ENCODE peak calls at places on chromosomes 5 and 9, in five cellular contexts. Y is stomach, P is HCT116, V is Panc1, K is H1. M is an unnamed sample.

GRCh38 chr5:17219006-17219422 is 1.6 kb downstream of the BASP1 start:
- DNase-seq in V (no peak), Y (no peak), K (no peak), P (no peak), M (peak)

GRCh38 chr5:175464414-175465233 is 13.7 kb upstream of the SFXN1 start:
- DNase-seq in Y (peak), P (peak), K (no peak), V (peak), M (peak)

GRCh38 chr5:141636413-141637265 is at the start of the genes HDAC3 and RELL2:
- DNase-seq in V (no peak), P (peak), K (peak), Y (peak), M (peak)

GRCh38 chr9:128912270-128912853 is 8.4 kb upstream of the PHYHD1 start:
- DNase-seq in Y (no peak), V (no peak), K (peak), P (peak), M (peak)

GRCh38 chr5:1253456-1254105 is 28.4 kb downstream of the SLC6A18 start:
- DNase-seq in Y (no peak), V (no peak), P (no peak), K (no peak), M (no peak)

GRCh38 chr5:32989815-32990214 is 278.7 kb downstream of the NPR3 start:
- DNase-seq in P (no peak), K (no peak), Y (no peak), V (no peak), M (no peak)

GRCh38 chr5:159047081-159047480 is 52.6 kb downstream of the EBF1 start:
- DNase-seq in Y (no peak), P (no peak), K (no peak), V (no peak), M (no peak)

GRCh38 chr9:100739666-100740065 is 161.8 kb downstream of the CAVIN4 start:
- DNase-seq in K (no peak), Y (no peak), P (no peak), V (no peak), M (no peak)

GRCh38 chr9:97468658-97469448 is 32.6 kb upstream of the TMOD1 start:
- DNase-seq in P (peak), Y (peak), K (peak), V (peak), M (peak)

GRCh38 chr5:52139888-52140580 is 647.7 kb upstream of the ITGA1 start:
- DNase-seq in K (no peak), Y (no peak), V (no peak), P (no peak), M (peak)

GRCh38 chr9:131029574-131029952 is 20.6 kb downstream of the LAMC3 start:
- DNase-seq in V (no peak), K (no peak), Y (no peak), P (no peak), M (no peak)

GRCh38 chr5:113321266-113321665 is 113.5 kb downstream of the TSSK1B start:
- DNase-seq in K (no peak), Y (no peak), V (no peak), P (no peak), M (peak)

GRCh38 chr5:168370826-168371225 is 79.4 kb downstream of the WWC1 start:
- DNase-seq in K (no peak), Y (no peak), V (no peak), P (no peak), M (no peak)

GRCh38 chr9:85045271-85045670 is 375.7 kb downstream of the NTRK2 start:
- DNase-seq in P (no peak), Y (no peak), V (peak), K (no peak), M (no peak)

GRCh38 chr5:136232316-136232715 is 39.4 kb upstream of the SMIM32 start:
- DNase-seq in Y (no peak), K (no peak), V (no peak), P (no peak), M (no peak)

GRCh38 chr9:4615251-4615650 is 46.8 kb upstream of the PLPP6 start:
- DNase-seq in P (no peak), Y (no peak), V (no peak), K (no peak), M (no peak)

GRCh38 chr5:100803391-100803790 is 99.7 kb downstream of the ST8SIA4 start:
- DNase-seq in V (no peak), P (no peak), Y (no peak), K (no peak), M (no peak)

GRCh38 chr9:94014066-94014654 is 59.0 kb upstream of the BARX1 start:
- DNase-seq in K (no peak), P (no peak), V (no peak), Y (no peak), M (peak)

GRCh38 chr5:157312492-157312891 is 46.6 kb downstream of the CYFIP2 start:
- DNase-seq in Y (peak), P (peak), K (no peak), V (peak), M (peak)

GRCh38 chr9:91741529-91741928 is 208.5 kb downstream of the ROR2 start:
- DNase-seq in K (no peak), V (no peak), Y (no peak), P (no peak), M (peak)

GRCh38 chr5:6766558-6767191 is 53.4 kb downstream of the TENT4A start:
- DNase-seq in V (peak), P (peak), K (no peak), Y (peak), M (peak)

GRCh38 chr9:86637515-86637914 is 283.3 kb upstream of the TUT7 start:
- DNase-seq in K (peak), V (no peak), Y (peak), P (no peak), M (peak)

GRCh38 chr9:82332774-82333152 is 344.2 kb downstream of the SPATA31D1 start:
- DNase-seq in P (no peak), Y (no peak), K (no peak), V (no peak), M (no peak)

GRCh38 chr9:86795861-86796497 is 151.3 kb downstream of the GAS1 start:
- DNase-seq in K (no peak), V (no peak), Y (no peak), P (no peak), M (no peak)

GRCh38 chr5:119355636-119356383 is at the start of gene TNFAIP8:
- DNase-seq in P (no peak), V (no peak), K (peak), Y (peak), M (peak)

DNA sequence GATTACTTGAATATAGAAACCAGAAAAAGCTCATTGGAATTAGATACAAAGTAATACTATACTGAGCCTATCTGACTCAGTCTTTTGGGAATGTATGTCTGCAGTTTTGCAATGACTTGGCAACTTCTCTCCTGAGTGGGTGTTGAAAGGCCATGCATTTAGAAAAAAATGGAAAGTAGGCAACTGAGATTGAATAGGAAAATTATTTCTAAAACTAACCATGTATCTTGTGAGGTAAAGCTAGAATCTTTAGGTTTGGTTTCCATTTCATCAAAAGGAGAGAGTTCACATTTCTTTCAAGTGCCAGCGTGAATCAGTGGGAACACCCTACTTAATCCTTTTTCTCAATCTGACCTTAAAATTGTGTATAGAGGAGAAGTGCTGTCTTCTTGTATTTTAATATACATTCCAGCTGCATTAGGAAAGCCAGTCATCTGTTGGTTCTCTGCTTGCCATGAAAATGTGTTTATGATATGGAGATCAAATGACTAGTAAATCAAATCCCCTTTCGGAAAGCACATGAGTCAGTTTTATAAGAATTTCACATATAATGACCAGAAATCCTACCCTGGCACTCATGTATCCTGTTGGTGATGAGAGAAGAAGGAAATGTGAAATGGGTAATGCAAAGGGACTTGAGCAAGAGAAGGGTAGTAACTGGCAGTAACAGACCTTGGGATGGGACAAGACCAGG is 30.4 kb downstream of the NFX1 start:
- DNase-seq in V (no peak), P (no peak), Y (no peak), K (no peak), M (peak)
- TF ChIP-seq POLR2AphosphoS5 in V (no peak), P (no peak), Y (peak), K (no peak), M (no peak)

DNA sequence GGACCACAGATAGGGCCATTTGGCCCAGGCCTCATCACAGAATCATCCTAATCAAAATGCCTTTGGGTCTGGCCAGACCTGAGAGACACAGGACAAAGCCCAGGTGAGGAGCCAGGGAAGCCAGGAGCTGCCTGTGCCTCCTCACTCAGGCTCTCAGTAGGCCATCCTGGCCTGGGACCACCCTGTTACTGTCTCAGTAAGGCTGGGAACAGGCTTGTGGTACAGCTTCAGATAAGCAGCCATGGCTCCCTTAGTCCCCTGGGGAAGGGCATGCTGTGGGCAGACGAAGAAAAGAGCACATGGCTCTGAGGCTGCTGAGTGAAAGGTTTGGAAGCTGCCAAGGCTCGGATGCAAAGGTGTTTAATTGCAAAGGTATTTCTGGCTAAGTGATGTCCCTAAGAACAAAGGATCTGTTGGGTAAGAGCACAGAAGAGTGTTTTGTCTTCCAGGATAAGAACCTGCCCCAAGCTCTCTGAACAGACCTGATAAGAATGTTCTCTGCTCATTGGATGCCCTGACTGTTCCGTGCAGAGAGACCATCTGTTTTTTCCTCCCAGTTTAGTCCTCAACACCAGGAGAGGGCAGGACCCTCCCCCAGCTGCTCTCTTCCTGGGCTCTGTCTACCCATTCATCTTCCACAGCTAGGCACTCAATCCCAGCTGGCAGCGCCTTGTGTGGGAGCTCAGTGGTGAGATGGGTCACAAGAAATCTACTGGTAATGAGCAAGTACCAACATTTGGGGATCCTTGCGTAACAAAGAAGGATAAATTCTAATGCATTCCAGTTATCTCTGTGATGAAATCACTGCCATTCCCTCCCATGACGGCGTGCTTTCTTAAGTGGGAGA is 17.7 kb downstream of the ANGPTL2 start:
- DNase-seq in Y (no peak), P (no peak), V (no peak), K (no peak), M (no peak)
- H3K4me3 ChIP-seq in Y (no peak), P (no peak), V (no peak), K (no peak), M (no peak)

GRCh38 chr5:177547736-177548135 is 6.6 kb downstream of the FAM193B start:
- DNase-seq in P (no peak), K (no peak), V (no peak), Y (no peak), M (peak)

GRCh38 chr5:177550120-177550519 is 4.2 kb downstream of the FAM193B start:
- DNase-seq in Y (no peak), V (no peak), K (no peak), P (no peak), M (no peak)

GRCh38 chr5:177546262-177546741 is 8.1 kb downstream of the FAM193B start:
- DNase-seq in P (no peak), V (peak), Y (no peak), K (peak), M (peak)

GRCh38 chr5:177542816-177543472 is 11.4 kb downstream of the FAM193B start:
- DNase-seq in Y (no peak), P (no peak), K (no peak), V (no peak), M (no peak)

DNA sequence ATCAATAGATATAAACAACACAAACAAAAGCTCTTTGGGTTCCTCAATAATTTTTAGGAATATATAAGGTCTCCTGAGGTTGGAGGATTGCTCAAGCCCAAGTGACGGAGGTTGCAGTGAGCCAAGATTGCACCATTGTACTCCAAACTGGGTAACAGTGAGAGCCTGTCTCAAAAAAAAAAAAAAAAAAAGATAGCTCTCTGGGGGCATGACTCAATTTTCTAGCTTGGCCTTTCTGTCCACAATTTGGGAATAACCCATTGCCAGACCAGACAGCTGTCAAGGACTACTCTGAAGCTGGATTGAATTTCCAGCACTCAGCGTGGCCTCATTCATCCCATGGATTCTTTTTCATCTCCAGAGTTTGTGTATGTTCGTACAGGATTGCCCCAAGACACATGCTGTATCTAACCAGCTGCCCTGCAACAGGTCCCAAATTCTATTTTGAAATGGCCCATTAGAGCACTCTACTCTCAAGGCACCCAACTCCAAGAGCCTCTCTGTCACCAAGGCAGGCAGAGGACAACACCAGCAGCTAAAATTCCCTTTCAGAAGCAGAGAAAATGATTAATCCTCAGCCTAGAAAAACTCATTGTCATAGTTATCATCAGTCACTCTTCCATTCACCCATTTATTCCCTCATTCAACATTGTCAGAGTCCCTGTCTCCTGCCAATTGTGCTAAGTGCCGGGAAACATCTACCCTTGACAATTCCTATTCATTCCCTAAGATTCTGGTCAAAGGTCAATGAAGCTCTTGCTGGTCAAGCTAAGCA is 8.7 kb downstream of the FAM193B start:
- DNase-seq in K (no peak), V (no peak), P (no peak), Y (peak), M (no peak)
- TF ChIP-seq POLR2AphosphoS5 in K (no peak), V (no peak), P (no peak), Y (no peak), M (no peak)

GRCh38 chr9:105993051-105993854 is 298.9 kb downstream of the TMEM38B start:
- DNase-seq in V (no peak), Y (no peak), P (no peak), K (no peak), M (no peak)
- H3K4me3 ChIP-seq in V (no peak), Y (no peak), P (no peak), K (no peak), M (no peak)

GRCh38 chr9:37575511-37575914 is 667 bp downstream of the FBXO10 start:
- DNase-seq in V (no peak), P (no peak), Y (no peak), K (no peak), M (peak)

GRCh38 chr9:37574996-37575395 is 1.2 kb downstream of the FBXO10 start:
- DNase-seq in V (no peak), K (no peak), P (no peak), Y (no peak), M (peak)

GRCh38 chr9:37574241-37574721 is 1.9 kb downstream of the FBXO10 start:
- DNase-seq in P (no peak), V (no peak), K (no peak), Y (no peak), M (peak)

GRCh38 chr9:37575921-37576721 is at the start of gene FBXO10:
- DNase-seq in K (peak), P (no peak), Y (peak), V (no peak), M (peak)
- TF ChIP-seq POLR2AphosphoS5 in K (no peak), P (no peak), Y (peak), V (no peak), M (peak)

DNA sequence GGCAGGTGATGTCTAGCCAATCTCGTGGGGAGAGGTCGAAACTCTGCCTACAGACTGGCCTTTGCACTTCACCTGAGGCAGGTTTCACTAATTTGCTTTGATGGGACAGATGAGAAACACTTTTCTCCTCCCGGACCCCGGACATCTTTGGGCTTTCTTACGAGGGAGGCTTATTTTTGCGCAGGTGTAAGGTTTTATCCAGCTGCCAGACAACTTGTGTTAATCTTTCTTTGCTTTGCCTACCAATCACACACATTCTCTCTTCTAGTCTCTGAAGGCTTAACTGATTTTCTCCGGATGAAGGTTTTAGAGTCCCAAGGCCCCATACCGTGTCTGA is 359 bp upstream of the EMB start:
- DNase-seq in Y (no peak), P (no peak), V (peak), K (no peak), M (no peak)
- H3K4me3 ChIP-seq in Y (peak), P (peak), V (peak), K (peak), M (no peak)

GRCh38 chr9:114786251-114786650 is 19.6 kb downstream of the TNFSF15 start:
- DNase-seq in V (no peak), Y (no peak), K (no peak), P (no peak), M (peak)
- TF ChIP-seq POLR2AphosphoS5 in V (no peak), Y (peak), K (no peak), P (no peak), M (no peak)